ENCODE peak calls at places on chromosomes 7 and 10, in eight cellular contexts. I is ascending aorta; H is CD4-positive, alpha-beta memory T cell; L is uterus; V is aorta; R is neural progenitor cell; C is A549; W is CD8-positive, alpha-beta memory T cell. P is an unnamed sample. For H3K4me1, the result is how much of the 10 kb centered on the place peaks cover.

GRCh38 chr10:70378122-70378521 is 4.3 kb downstream of the LRRC20 start:
- DNase-seq in I (no peak), H (no peak), L (no peak), V (no peak), R (no peak), C (peak), W (no peak), P (no peak)

GRCh38 chr10:24897326-24897926 is 55.0 kb downstream of the PRTFDC1 start:
- DNase-seq in I (no peak), H (no peak), L (no peak), V (no peak), R (no peak), C (peak), W (no peak), P (no peak)

GRCh38 chr10:3102721-3103410 is 35.5 kb downstream of the PFKP start:
- DNase-seq in I (no peak), H (no peak), L (no peak), V (no peak), R (no peak), C (peak), W (no peak), P (no peak)

GRCh38 chr7:122148878-122149277 is 4.8 kb upstream of the AASS start:
- DNase-seq in I (no peak), H (no peak), L (no peak), V (no peak), R (no peak), C (no peak), W (no peak), P (no peak)

GRCh38 chr7:134021861-134022260 is 105.3 kb upstream of the LRGUK start:
- DNase-seq in I (no peak), H (no peak), L (no peak), V (no peak), R (no peak), C (no peak), W (no peak), P (no peak)

GRCh38 chr10:132137111-132138072 is 49.4 kb upstream of the DPYSL4 start:
- DNase-seq in I (no peak), H (no peak), L (no peak), V (peak), R (no peak), C (no peak), W (peak), P (no peak)

GRCh38 chr10:69088801-69089501 is 1.0 kb downstream of the SRGN start:
- DNase-seq in I (no peak), H (peak), L (no peak), V (no peak), R (no peak), C (peak), W (peak), P (no peak)

GRCh38 chr10:31836569-31837406 is 91.8 kb downstream of the ARHGAP12 start:
- DNase-seq in I (no peak), H (no peak), L (no peak), V (no peak), R (peak), C (peak), W (no peak), P (no peak)

GRCh38 chr10:59877191-59877671 is 29.1 kb downstream of the CCDC6 start:
- DNase-seq in I (no peak), H (no peak), L (no peak), V (no peak), R (no peak), C (no peak), W (no peak), P (no peak)

GRCh38 chr7:18547509-18548187 is 52.1 kb downstream of the HDAC9 start:
- DNase-seq in I (no peak), H (no peak), L (no peak), V (no peak), R (no peak), C (no peak), W (no peak), P (no peak)

GRCh38 chr7:4257390-4258111 is 424.5 kb upstream of the FOXK1 start:
- DNase-seq in I (no peak), H (no peak), L (no peak), V (no peak), R (no peak), C (no peak), W (no peak), P (no peak)

GRCh38 chr10:11595395-11595692 is 16.1 kb downstream of the USP6NL start:
- DNase-seq in I (no peak), H (no peak), L (no peak), V (no peak), R (no peak), C (no peak), W (no peak), P (no peak)

GRCh38 chr10:106473129-106473528 is 691.4 kb downstream of the SORCS1 start:
- DNase-seq in I (no peak), H (no peak), L (no peak), V (no peak), R (no peak), C (no peak), W (no peak), P (no peak)

GRCh38 chr10:130251766-130252165 is 115.6 kb downstream of the GLRX3 start:
- DNase-seq in I (peak), H (no peak), L (no peak), V (no peak), R (no peak), C (no peak), W (no peak), P (no peak)

GRCh38 chr7:47725031-47725780 is 143.3 kb upstream of the TNS3 start:
- DNase-seq in I (no peak), H (no peak), L (no peak), V (no peak), R (no peak), C (peak), W (no peak), P (no peak)

GRCh38 chr7:41696323-41696916 is 6.5 kb downstream of the INHBA start:
- DNase-seq in I (peak), H (no peak), L (peak), V (peak), R (peak), C (peak), W (no peak), P (peak)

GRCh38 chr10:43227911-43228782 is 38.7 kb downstream of the RASGEF1A start:
- DNase-seq in I (peak), H (no peak), L (peak), V (peak), R (no peak), C (no peak), W (peak), P (peak)

GRCh38 chr7:147911224-147911623 is 679.3 kb upstream of the C7orf33 start:
- DNase-seq in I (no peak), H (no peak), L (no peak), V (no peak), R (no peak), C (no peak), W (no peak), P (no peak)

GRCh38 chr10:59872892-59873463 is 33.4 kb downstream of the CCDC6 start:
- DNase-seq in I (peak), H (no peak), L (peak), V (no peak), R (no peak), C (peak), W (no peak), P (peak)

GRCh38 chr10:8398771-8399170 is 344.3 kb downstream of the GATA3 start:
- DNase-seq in I (no peak), H (no peak), L (no peak), V (no peak), R (no peak), C (no peak), W (no peak), P (no peak)

GRCh38 chr10:5944389-5945202 is 32.7 kb downstream of the IL15RA start:
- DNase-seq in I (peak), H (no peak), L (peak), V (peak), R (no peak), C (peak), W (no peak), P (peak)

GRCh38 chr7:40922316-40922670 is 780.6 kb downstream of the INHBA start:
- DNase-seq in I (no peak), H (no peak), L (no peak), V (no peak), R (no peak), C (no peak), W (no peak), P (no peak)

GRCh38 chr7:18974803-18975202 is 142.6 kb downstream of the TWIST1 start:
- DNase-seq in I (no peak), H (no peak), L (no peak), V (no peak), R (no peak), C (peak), W (no peak), P (no peak)

GRCh38 chr7:89554209-89554608 is 600.1 kb upstream of the STEAP1 start:
- DNase-seq in I (no peak), H (no peak), L (no peak), V (no peak), R (no peak), C (no peak), W (no peak), P (no peak)

GRCh38 chr7:83613232-83613631 is 35.7 kb downstream of the SEMA3E start:
- DNase-seq in I (no peak), H (no peak), L (no peak), V (no peak), R (no peak), C (no peak), W (no peak), P (no peak)

GRCh38 chr10:133260895-133261725 is 15.6 kb downstream of the ADAM8 start:
- DNase-seq in I (peak), H (peak), L (peak), V (peak), R (peak), C (peak), W (peak), P (peak)

GRCh38 chr7:73715648-73716317 is 3.7 kb downstream of the STX1A start:
- DNase-seq in I (peak), H (no peak), L (no peak), V (no peak), R (no peak), C (peak), W (no peak), P (no peak)

GRCh38 chr7:148941598-148942280 is 57.6 kb upstream of the EZH2 start:
- DNase-seq in I (peak), H (peak), L (peak), V (peak), R (peak), C (peak), W (peak), P (peak)
- H3K4me1 ChIP-seq in I (under half), H (under half), L (under half), V (under half), R (under half), C (under half), W (under half), P (under half)

GRCh38 chr10:30751678-30752331 is 122.3 kb upstream of the LYZL2 start:
- DNase-seq in I (no peak), H (peak), L (peak), V (peak), R (peak), C (peak), W (peak), P (peak)
- H3K4me1 ChIP-seq in I (under half), H (under half), L (under half), V (under half), R (under half), C (under half), W (under half), P (under half)

GRCh38 chr7:29926216-29926615 is 63.4 kb downstream of the SCRN1 start:
- DNase-seq in I (no peak), H (no peak), L (no peak), V (no peak), R (no peak), C (no peak), W (no peak), P (no peak)
- H3K4me1 ChIP-seq in I (under half), H (under half), L (under half), V (under half), R (under half), C (under half), W (under half), P (under half)

GRCh38 chr10:79137826-79138225 is 69.1 kb downstream of the ZMIZ1 start:
- DNase-seq in I (no peak), H (no peak), L (no peak), V (no peak), R (no peak), C (no peak), W (peak), P (no peak)
- H3K4me1 ChIP-seq in I (under half), H (under half), L (under half), V (under half), R (under half), C (half or more), W (under half), P (under half)

GRCh38 chr10:52443419-52444388 is 129.6 kb downstream of the DKK1 start:
- DNase-seq in I (no peak), H (no peak), L (no peak), V (no peak), R (no peak), C (peak), W (no peak), P (no peak)
- H3K4me1 ChIP-seq in I (under half), H (under half), L (under half), V (under half), R (under half), C (half or more), W (under half), P (under half)

GRCh38 chr7:150961510-150962284 is 16.4 kb downstream of the KCNH2 start:
- DNase-seq in I (no peak), H (no peak), L (peak), V (no peak), R (no peak), C (no peak), W (no peak), P (no peak)
- H3K4me1 ChIP-seq in I (under half), H (under half), L (under half), V (under half), R (under half), C (under half), W (under half), P (under half)

DNA sequence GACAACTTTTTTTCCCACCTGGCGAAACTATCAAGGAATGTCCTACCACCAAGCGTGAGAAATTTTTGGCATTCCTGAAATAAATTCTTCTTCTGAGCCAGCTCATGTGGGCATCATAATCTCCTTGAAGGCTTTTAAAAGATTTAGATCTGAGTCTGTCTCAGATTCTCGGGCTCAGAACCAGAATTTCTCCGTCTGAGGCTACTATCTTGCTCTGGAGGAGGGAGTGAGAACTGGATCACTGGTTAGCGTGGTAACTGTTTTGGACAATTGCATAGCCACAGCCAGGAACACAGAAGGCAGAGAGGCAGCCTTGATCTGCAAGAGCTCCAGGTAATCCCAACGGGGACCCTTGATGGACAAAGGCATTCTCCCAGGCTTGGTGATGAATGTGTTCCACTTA is 1.0 kb upstream of the PLAC9 start:
- DNase-seq in I (no peak), H (no peak), L (no peak), V (no peak), R (peak), C (no peak), W (no peak), P (no peak)
- H3K4me1 ChIP-seq in I (under half), H (under half), L (under half), V (under half), R (under half), C (under half), W (under half), P (under half)

GRCh38 chr10:77393411-77393810 is 244.2 kb downstream of the KCNMA1 start:
- DNase-seq in I (peak), H (no peak), L (no peak), V (no peak), R (no peak), C (no peak), W (no peak), P (no peak)
- H3K4me1 ChIP-seq in I (under half), H (under half), L (under half), V (under half), R (under half), C (under half), W (under half), P (under half)

GRCh38 chr10:49686651-49687050 is 7.2 kb downstream of the C10orf53 start:
- DNase-seq in I (no peak), H (no peak), L (no peak), V (no peak), R (no peak), C (no peak), W (no peak), P (no peak)
- H3K4me1 ChIP-seq in I (under half), H (under half), L (under half), V (under half), R (under half), C (under half), W (under half), P (under half)